ENCODE peak calls at places on chromosome 18, in four cellular contexts. I is SIG-M5, X is substantia nigra, A is brain microvascular endothelial cell. K is an unnamed sample.

GRCh38 chr18:73201940-73202339 is 334.2 kb upstream of the NETO1 start:
- DNase-seq in I (no peak), X (no peak), A (peak), K (no peak)

GRCh38 chr18:45662468-45662867 is 47.2 kb downstream of the SLC14A2 start:
- DNase-seq in I (no peak), X (no peak), A (peak), K (peak)

GRCh38 chr18:11850821-11851155 is 425 bp upstream of the CHMP1B start:
- DNase-seq in I (no peak), X (no peak), A (no peak), K (no peak)

GRCh38 chr18:58313491-58314032 is 269.5 kb downstream of the NEDD4L start:
- DNase-seq in I (no peak), X (no peak), A (no peak), K (no peak)

GRCh38 chr18:7856099-7856498 is 289.0 kb downstream of the PTPRM start:
- DNase-seq in I (no peak), X (no peak), A (no peak), K (peak)

GRCh38 chr18:77208969-77209368 is 40.7 kb upstream of the GALR1 start:
- DNase-seq in I (no peak), X (no peak), A (peak), K (peak)

GRCh38 chr18:48813833-48814489 is 136.8 kb downstream of the SMAD7 start:
- DNase-seq in I (no peak), X (no peak), A (no peak), K (peak)

GRCh38 chr18:77765468-77765867 is 515.8 kb downstream of the GALR1 start:
- DNase-seq in I (no peak), X (no peak), A (peak), K (no peak)

GRCh38 chr18:45399643-45400042 is 215.6 kb upstream of the SLC14A2 start:
- DNase-seq in I (no peak), X (no peak), A (no peak), K (no peak)

GRCh38 chr18:10916865-10917264 is 232.5 kb downstream of the PIEZO2 start:
- DNase-seq in I (no peak), X (no peak), A (no peak), K (no peak)

GRCh38 chr18:63511285-63511684 is 30.9 kb upstream of the SERPINB12 start:
- DNase-seq in I (no peak), X (no peak), A (peak), K (peak)

GRCh38 chr18:12053312-12053711 is 40.3 kb upstream of the ANKRD62 start:
- DNase-seq in I (peak), X (no peak), A (no peak), K (no peak)

GRCh38 chr18:22689711-22690110 is 243.4 kb upstream of the RBBP8 start:
- DNase-seq in I (no peak), X (no peak), A (no peak), K (no peak)

GRCh38 chr18:76410660-76411417 is 84.2 kb downstream of the ZNF516 start:
- DNase-seq in I (no peak), X (no peak), A (no peak), K (no peak)

GRCh38 chr18:1304392-1304992 is 399.8 kb downstream of the ADCYAP1 start:
- DNase-seq in I (no peak), X (no peak), A (no peak), K (no peak)

GRCh38 chr18:9048808-9049494 is 53.5 kb upstream of the NDUFV2 start:
- DNase-seq in I (no peak), X (no peak), A (no peak), K (peak)

GRCh38 chr18:9735879-9736278 is 27.8 kb downstream of the RAB31 start:
- DNase-seq in I (no peak), X (no peak), A (no peak), K (no peak)

GRCh38 chr18:77006305-77007175 is 126.0 kb downstream of the MBP start:
- DNase-seq in I (no peak), X (no peak), A (no peak), K (no peak)

GRCh38 chr18:2883137-2883671 is 36.4 kb downstream of the EMILIN2 start:
- DNase-seq in I (no peak), X (no peak), A (no peak), K (no peak)

GRCh38 chr18:50207722-50208121 is 12.8 kb upstream of the MYO5B start:
- DNase-seq in I (no peak), X (no peak), A (no peak), K (no peak)

GRCh38 chr18:46167971-46168370 is 63.8 kb downstream of the HAUS1 start:
- DNase-seq in I (peak), X (no peak), A (no peak), K (no peak)

GRCh38 chr18:21163647-21164625 is 52.3 kb upstream of the ROCK1 start:
- DNase-seq in I (peak), X (no peak), A (peak), K (peak)

GRCh38 chr18:23912356-23912755 is 102.2 kb upstream of the TTC39C start:
- DNase-seq in I (no peak), X (no peak), A (peak), K (peak)

GRCh38 chr18:68177807-68178702 is 536.9 kb downstream of the TMX3 start:
- DNase-seq in I (no peak), X (no peak), A (peak), K (peak)

GRCh38 chr18:55838841-55839240 is 250.8 kb upstream of the TCF4 start:
- DNase-seq in I (no peak), X (no peak), A (peak), K (peak)